ENCODE peak calls at places on chromosome 10, in six cellular contexts. Y is WTC11; X is CD4-positive, alpha-beta T cell; D is NCI-H510A treated with DMSO at 0.1 percent for 48 hours; R is CD8-positive, alpha-beta T cell; Q is heart right ventricle. E is an unnamed sample.

GRCh38 chr10:17961551-17962422 is 10.1 kb downstream of the SLC39A12 start:
- DNase-seq in Q (no peak), R (no peak), X (no peak), D (no peak), Y (no peak), E (no peak)

GRCh38 chr10:118459642-118460193 is 117.6 kb upstream of the FAM204A start:
- DNase-seq in X (peak), D (peak), Q (peak), Y (peak), R (peak), E (peak)

GRCh38 chr10:17805440-17805839 is 3.7 kb upstream of the MRC1 start:
- DNase-seq in Y (no peak), X (no peak), Q (no peak), D (no peak), R (no peak), E (no peak)

GRCh38 chr10:11298116-11298515 is 280.4 kb downstream of the CELF2 start:
- DNase-seq in Y (no peak), D (no peak), X (no peak), Q (no peak), R (no peak), E (no peak)

GRCh38 chr10:132643709-132644543 is 106.3 kb downstream of the INPP5A start:
- DNase-seq in D (no peak), X (no peak), R (no peak), Y (peak), Q (no peak), E (no peak)

GRCh38 chr10:119209050-119209735 is 1.8 kb downstream of the GRK5 start:
- DNase-seq in X (peak), D (peak), Y (peak), R (peak), Q (peak), E (peak)

GRCh38 chr10:123262456-123262855 is 108.3 kb downstream of the BUB3 start:
- DNase-seq in D (no peak), Y (no peak), X (no peak), R (no peak), Q (no peak), E (no peak)

GRCh38 chr10:13788320-13788600 is 201.5 kb downstream of the PRPF18 start:
- DNase-seq in R (no peak), Y (no peak), Q (no peak), D (no peak), X (no peak), E (no peak)

GRCh38 chr10:94076325-94076841 is 82.7 kb downstream of the PLCE1 start:
- DNase-seq in Y (no peak), Q (peak), R (no peak), D (peak), X (no peak), E (no peak)

GRCh38 chr10:77268721-77269120 is 368.9 kb downstream of the KCNMA1 start:
- DNase-seq in D (no peak), X (no peak), Q (no peak), Y (no peak), R (no peak), E (no peak)